ENCODE peak calls at places on chromosome 21, in five cellular contexts. One of them, this sample, is unnamed.

GRCh38 chr21:37000381-37000780 is 6.1 kb upstream of the RIPPLY3 start:
- DNase-seq in activated naive CD4-positive, alpha-beta T cell: no peak
- DNase-seq in activated CD4-positive, alpha-beta T cell treated with anti-CD3 and anti-CD28 coated beads for 24 hours: no peak
- DNase-seq in AG08395: no peak
- DNase-seq in NCI-H2029: no peak
- DNase-seq in this sample: no peak

GRCh38 chr21:41605934-41606285 is 98.0 kb upstream of the TMPRSS2 start:
- DNase-seq in activated naive CD4-positive, alpha-beta T cell: no peak
- DNase-seq in activated CD4-positive, alpha-beta T cell treated with anti-CD3 and anti-CD28 coated beads for 24 hours: no peak
- DNase-seq in AG08395: no peak
- DNase-seq in NCI-H2029: no peak
- DNase-seq in this sample: no peak

GRCh38 chr21:14523234-14523633 is 22.9 kb downstream of the SAMSN1 start:
- DNase-seq in activated naive CD4-positive, alpha-beta T cell: no peak
- DNase-seq in activated CD4-positive, alpha-beta T cell treated with anti-CD3 and anti-CD28 coated beads for 24 hours: peak
- DNase-seq in AG08395: no peak
- DNase-seq in NCI-H2029: no peak
- DNase-seq in this sample: no peak

GRCh38 chr21:38806153-38806941 is 618 bp downstream of the ETS2 start:
- DNase-seq in activated naive CD4-positive, alpha-beta T cell: no peak
- DNase-seq in activated CD4-positive, alpha-beta T cell treated with anti-CD3 and anti-CD28 coated beads for 24 hours: no peak
- DNase-seq in AG08395: no peak
- DNase-seq in NCI-H2029: no peak
- DNase-seq in this sample: no peak

GRCh38 chr21:38716942-38717341 is 88.8 kb upstream of the ETS2 start:
- DNase-seq in activated naive CD4-positive, alpha-beta T cell: no peak
- DNase-seq in activated CD4-positive, alpha-beta T cell treated with anti-CD3 and anti-CD28 coated beads for 24 hours: no peak
- DNase-seq in AG08395: peak
- DNase-seq in NCI-H2029: no peak
- DNase-seq in this sample: no peak

GRCh38 chr21:28269173-28269572 is 723.5 kb downstream of the LTN1 start:
- DNase-seq in activated naive CD4-positive, alpha-beta T cell: no peak
- DNase-seq in activated CD4-positive, alpha-beta T cell treated with anti-CD3 and anti-CD28 coated beads for 24 hours: no peak
- DNase-seq in AG08395: no peak
- DNase-seq in NCI-H2029: no peak
- DNase-seq in this sample: no peak

GRCh38 chr21:36522174-36522810 is 42.4 kb upstream of the CLDN14 start:
- DNase-seq in activated naive CD4-positive, alpha-beta T cell: no peak
- DNase-seq in activated CD4-positive, alpha-beta T cell treated with anti-CD3 and anti-CD28 coated beads for 24 hours: no peak
- DNase-seq in AG08395: no peak
- DNase-seq in NCI-H2029: no peak
- DNase-seq in this sample: no peak

GRCh38 chr21:35020446-35020845 is 28.7 kb downstream of the RUNX1 start:
- DNase-seq in activated naive CD4-positive, alpha-beta T cell: no peak
- DNase-seq in activated CD4-positive, alpha-beta T cell treated with anti-CD3 and anti-CD28 coated beads for 24 hours: no peak
- DNase-seq in AG08395: no peak
- DNase-seq in NCI-H2029: no peak
- DNase-seq in this sample: no peak

GRCh38 chr21:22795644-22796043 is 1797.4 kb downstream of the NCAM2 start:
- DNase-seq in activated naive CD4-positive, alpha-beta T cell: no peak
- DNase-seq in activated CD4-positive, alpha-beta T cell treated with anti-CD3 and anti-CD28 coated beads for 24 hours: no peak
- DNase-seq in AG08395: no peak
- DNase-seq in NCI-H2029: no peak
- DNase-seq in this sample: no peak

GRCh38 chr21:28226563-28226962 is 766.1 kb downstream of the LTN1 start:
- DNase-seq in activated naive CD4-positive, alpha-beta T cell: no peak
- DNase-seq in activated CD4-positive, alpha-beta T cell treated with anti-CD3 and anti-CD28 coated beads for 24 hours: no peak
- DNase-seq in AG08395: no peak
- DNase-seq in NCI-H2029: no peak
- DNase-seq in this sample: no peak

GRCh38 chr21:21039624-21040023 is 41.4 kb downstream of the NCAM2 start:
- DNase-seq in activated naive CD4-positive, alpha-beta T cell: no peak
- DNase-seq in activated CD4-positive, alpha-beta T cell treated with anti-CD3 and anti-CD28 coated beads for 24 hours: no peak
- DNase-seq in AG08395: no peak
- DNase-seq in NCI-H2029: no peak
- DNase-seq in this sample: no peak

GRCh38 chr21:25911730-25912401 is 177.1 kb downstream of the GABPA start:
- DNase-seq in activated naive CD4-positive, alpha-beta T cell: no peak
- DNase-seq in activated CD4-positive, alpha-beta T cell treated with anti-CD3 and anti-CD28 coated beads for 24 hours: no peak
- DNase-seq in AG08395: no peak
- DNase-seq in NCI-H2029: peak
- DNase-seq in this sample: no peak

GRCh38 chr21:46001821-46002681 is 20.5 kb downstream of the COL6A1 start:
- DNase-seq in activated naive CD4-positive, alpha-beta T cell: no peak
- DNase-seq in activated CD4-positive, alpha-beta T cell treated with anti-CD3 and anti-CD28 coated beads for 24 hours: no peak
- DNase-seq in AG08395: no peak
- DNase-seq in NCI-H2029: no peak
- DNase-seq in this sample: no peak

GRCh38 chr21:26437326-26438009 is 135.6 kb downstream of the CYYR1 start:
- DNase-seq in activated naive CD4-positive, alpha-beta T cell: no peak
- DNase-seq in activated CD4-positive, alpha-beta T cell treated with anti-CD3 and anti-CD28 coated beads for 24 hours: no peak
- DNase-seq in AG08395: peak
- DNase-seq in NCI-H2029: no peak
- DNase-seq in this sample: no peak

GRCh38 chr21:35254006-35254751 is 205.1 kb upstream of the RUNX1 start:
- DNase-seq in activated naive CD4-positive, alpha-beta T cell: no peak
- DNase-seq in activated CD4-positive, alpha-beta T cell treated with anti-CD3 and anti-CD28 coated beads for 24 hours: no peak
- DNase-seq in AG08395: peak
- DNase-seq in NCI-H2029: no peak
- DNase-seq in this sample: no peak

GRCh38 chr21:38467911-38468310 is 30.4 kb downstream of the ERG start:
- DNase-seq in activated naive CD4-positive, alpha-beta T cell: no peak
- DNase-seq in activated CD4-positive, alpha-beta T cell treated with anti-CD3 and anti-CD28 coated beads for 24 hours: no peak
- DNase-seq in AG08395: no peak
- DNase-seq in NCI-H2029: no peak
- DNase-seq in this sample: no peak

GRCh38 chr21:38475519-38475918 is 22.8 kb downstream of the ERG start:
- DNase-seq in activated naive CD4-positive, alpha-beta T cell: no peak
- DNase-seq in activated CD4-positive, alpha-beta T cell treated with anti-CD3 and anti-CD28 coated beads for 24 hours: no peak
- DNase-seq in AG08395: no peak
- DNase-seq in NCI-H2029: no peak
- DNase-seq in this sample: no peak

GRCh38 chr21:16865612-16866011 is 647.2 kb upstream of the CXADR start:
- DNase-seq in activated naive CD4-positive, alpha-beta T cell: no peak
- DNase-seq in activated CD4-positive, alpha-beta T cell treated with anti-CD3 and anti-CD28 coated beads for 24 hours: no peak
- DNase-seq in AG08395: no peak
- DNase-seq in NCI-H2029: no peak
- DNase-seq in this sample: no peak

GRCh38 chr21:42195378-42196031 is 23.4 kb upstream of the ABCG1 start:
- DNase-seq in activated naive CD4-positive, alpha-beta T cell: no peak
- DNase-seq in activated CD4-positive, alpha-beta T cell treated with anti-CD3 and anti-CD28 coated beads for 24 hours: no peak
- DNase-seq in AG08395: no peak
- DNase-seq in NCI-H2029: no peak
- DNase-seq in this sample: no peak

GRCh38 chr21:16741228-16741665 is 771.6 kb upstream of the CXADR start:
- DNase-seq in activated naive CD4-positive, alpha-beta T cell: no peak
- DNase-seq in activated CD4-positive, alpha-beta T cell treated with anti-CD3 and anti-CD28 coated beads for 24 hours: no peak
- DNase-seq in AG08395: no peak
- DNase-seq in NCI-H2029: no peak
- DNase-seq in this sample: no peak

GRCh38 chr21:44927587-44928461 is 7.1 kb upstream of the ITGB2 start:
- DNase-seq in activated naive CD4-positive, alpha-beta T cell: peak
- DNase-seq in activated CD4-positive, alpha-beta T cell treated with anti-CD3 and anti-CD28 coated beads for 24 hours: peak
- DNase-seq in AG08395: peak
- DNase-seq in NCI-H2029: no peak
- DNase-seq in this sample: no peak

GRCh38 chr21:37220433-37220980 is 46.6 kb downstream of the VPS26C start:
- DNase-seq in activated naive CD4-positive, alpha-beta T cell: no peak
- DNase-seq in activated CD4-positive, alpha-beta T cell treated with anti-CD3 and anti-CD28 coated beads for 24 hours: no peak
- DNase-seq in AG08395: peak
- DNase-seq in NCI-H2029: peak
- DNase-seq in this sample: no peak

GRCh38 chr21:32457360-32457840 is 44.9 kb downstream of the EVA1C start:
- DNase-seq in activated naive CD4-positive, alpha-beta T cell: no peak
- DNase-seq in activated CD4-positive, alpha-beta T cell treated with anti-CD3 and anti-CD28 coated beads for 24 hours: no peak
- DNase-seq in AG08395: peak
- DNase-seq in NCI-H2029: peak
- DNase-seq in this sample: no peak

GRCh38 chr21:45199201-45199600 is 88.5 kb downstream of the POFUT2 start:
- DNase-seq in activated naive CD4-positive, alpha-beta T cell: no peak
- DNase-seq in activated CD4-positive, alpha-beta T cell treated with anti-CD3 and anti-CD28 coated beads for 24 hours: no peak
- DNase-seq in AG08395: no peak
- DNase-seq in NCI-H2029: no peak
- DNase-seq in this sample: no peak

GRCh38 chr21:33425825-33426224 is 22.6 kb downstream of the IFNGR2 start:
- DNase-seq in activated naive CD4-positive, alpha-beta T cell: no peak
- DNase-seq in activated CD4-positive, alpha-beta T cell treated with anti-CD3 and anti-CD28 coated beads for 24 hours: no peak
- DNase-seq in AG08395: no peak
- DNase-seq in NCI-H2029: no peak
- DNase-seq in this sample: no peak

GRCh38 chr21:39664586-39664985 is 51.8 kb downstream of the B3GALT5 start:
- DNase-seq in activated naive CD4-positive, alpha-beta T cell: no peak
- DNase-seq in activated CD4-positive, alpha-beta T cell treated with anti-CD3 and anti-CD28 coated beads for 24 hours: no peak
- DNase-seq in AG08395: no peak
- DNase-seq in NCI-H2029: no peak
- DNase-seq in this sample: no peak

GRCh38 chr21:33362044-33362555 is 37.3 kb downstream of the IFNAR1 start:
- DNase-seq in activated naive CD4-positive, alpha-beta T cell: no peak
- DNase-seq in activated CD4-positive, alpha-beta T cell treated with anti-CD3 and anti-CD28 coated beads for 24 hours: peak
- DNase-seq in AG08395: no peak
- DNase-seq in NCI-H2029: peak
- DNase-seq in this sample: no peak

GRCh38 chr21:27590271-27590670 is 623.4 kb upstream of the ADAMTS5 start:
- DNase-seq in activated naive CD4-positive, alpha-beta T cell: no peak
- DNase-seq in activated CD4-positive, alpha-beta T cell treated with anti-CD3 and anti-CD28 coated beads for 24 hours: no peak
- DNase-seq in AG08395: peak
- DNase-seq in NCI-H2029: no peak
- DNase-seq in this sample: no peak

GRCh38 chr21:15742052-15742451 is 12.3 kb downstream of the USP25 start:
- DNase-seq in activated naive CD4-positive, alpha-beta T cell: no peak
- DNase-seq in activated CD4-positive, alpha-beta T cell treated with anti-CD3 and anti-CD28 coated beads for 24 hours: no peak
- DNase-seq in AG08395: no peak
- DNase-seq in NCI-H2029: no peak
- DNase-seq in this sample: no peak

GRCh38 chr21:44986471-44987291 is 46.9 kb downstream of the SLX9 start:
- DNase-seq in activated naive CD4-positive, alpha-beta T cell: no peak
- DNase-seq in activated CD4-positive, alpha-beta T cell treated with anti-CD3 and anti-CD28 coated beads for 24 hours: no peak
- DNase-seq in AG08395: no peak
- DNase-seq in NCI-H2029: no peak
- DNase-seq in this sample: no peak

GRCh38 chr21:41965045-41965444 is 11.2 kb upstream of the C2CD2 start:
- DNase-seq in activated naive CD4-positive, alpha-beta T cell: no peak
- DNase-seq in activated CD4-positive, alpha-beta T cell treated with anti-CD3 and anti-CD28 coated beads for 24 hours: no peak
- DNase-seq in AG08395: no peak
- DNase-seq in NCI-H2029: peak
- DNase-seq in this sample: no peak